ENCODE peak calls at places on chromosomes 1 and 21, in four cellular contexts. R is psoas muscle, T is lower leg skin, K is AG09309. H is an unnamed sample.

GRCh38 chr1:198577444-198577843 is 37.0 kb upstream of the ATP6V1G3 start:
- DNase-seq in R (no peak), T (no peak), K (peak), H (no peak)

GRCh38 chr1:179082308-179083030 is 599 bp downstream of the TOR3A start:
- DNase-seq in K (no peak), T (no peak), R (peak), H (no peak)

GRCh38 chr1:170592591-170593111 is 60.7 kb downstream of the GORAB start:
- DNase-seq in T (no peak), K (peak), R (no peak), H (no peak)

GRCh38 chr1:14302025-14302424 is 296.5 kb upstream of the KAZN start:
- DNase-seq in K (no peak), T (no peak), R (no peak), H (no peak)

GRCh38 chr1:233395852-233396646 is 68.5 kb downstream of the MAP3K21 start:
- DNase-seq in R (no peak), T (no peak), K (no peak), H (no peak)

GRCh38 chr1:30422251-30422650 is 301.1 kb downstream of the MATN1 start:
- DNase-seq in R (no peak), K (no peak), T (no peak), H (no peak)

GRCh38 chr21:29586696-29587095 is 288.0 kb downstream of the BACH1 start:
- DNase-seq in R (no peak), T (no peak), K (peak), H (no peak)

GRCh38 chr1:10634428-10635384 is 160.0 kb downstream of the PEX14 start:
- DNase-seq in R (no peak), K (peak), T (no peak), H (no peak)

GRCh38 chr1:174990382-174990999 is 9.3 kb upstream of the CACYBP start:
- DNase-seq in K (no peak), R (no peak), T (no peak), H (no peak)

GRCh38 chr1:190084552-190084951 is 393.1 kb downstream of the BRINP3 start:
- DNase-seq in K (no peak), R (no peak), T (no peak), H (no peak)

GRCh38 chr1:245326396-245326795 is 171.6 kb downstream of the KIF26B start:
- DNase-seq in K (no peak), T (no peak), R (no peak), H (no peak)

GRCh38 chr1:8915446-8915845 is 30.2 kb upstream of the CA6 start:
- DNase-seq in T (no peak), R (no peak), K (no peak), H (no peak)

GRCh38 chr1:15188145-15188544 is 34.6 kb downstream of the TMEM51 start:
- DNase-seq in K (no peak), T (no peak), R (no peak), H (no peak)

GRCh38 chr1:116195077-116195868 is 84.1 kb downstream of the MAB21L3 start:
- DNase-seq in T (no peak), R (no peak), K (no peak), H (no peak)

GRCh38 chr1:30523055-30524020 is 200.0 kb downstream of the MATN1 start:
- DNase-seq in K (peak), R (peak), T (no peak), H (peak)

GRCh38 chr1:233730809-233731208 is 116.9 kb downstream of the KCNK1 start:
- DNase-seq in T (no peak), R (no peak), K (no peak), H (no peak)

GRCh38 chr1:158146739-158147138 is 34.0 kb upstream of the CD1D start:
- DNase-seq in K (no peak), R (no peak), T (no peak), H (no peak)

GRCh38 chr1:197393105-197393504 is 125.1 kb downstream of the CRB1 start:
- DNase-seq in K (no peak), T (no peak), R (no peak), H (no peak)

GRCh38 chr1:247064309-247064708 is 14.3 kb downstream of the ZNF670 start:
- DNase-seq in K (no peak), R (no peak), T (no peak), H (no peak)

GRCh38 chr1:200302893-200303250 is 107.0 kb downstream of the ZNF281 start:
- DNase-seq in T (no peak), K (no peak), R (no peak), H (no peak)

GRCh38 chr1:209155556-209155955 is 428.0 kb upstream of the CAMK1G start:
- DNase-seq in R (no peak), K (no peak), T (no peak), H (no peak)

GRCh38 chr1:183023601-183024351 is 556 bp downstream of the LAMC1 start:
- DNase-seq in T (peak), K (no peak), R (peak), H (no peak)

GRCh38 chr1:173392895-173393654 is 84.1 kb upstream of the PRDX6 start:
- DNase-seq in T (peak), R (no peak), K (peak), H (peak)

GRCh38 chr1:181513786-181514297 is 30.5 kb downstream of the CACNA1E start:
- DNase-seq in R (no peak), T (no peak), K (no peak), H (no peak)

GRCh38 chr1:4653328-4653660 is 1.1 kb upstream of the AJAP1 start:
- DNase-seq in K (no peak), T (no peak), R (no peak), H (no peak)

GRCh38 chr1:22431965-22432364 is 19.7 kb upstream of the ZBTB40 start:
- DNase-seq in R (no peak), K (no peak), T (no peak), H (no peak)

GRCh38 chr1:22428672-22429071 is 23.0 kb upstream of the ZBTB40 start:
- DNase-seq in T (no peak), K (no peak), R (no peak), H (no peak)
- H3K4me3 ChIP-seq in T (no peak), K (peak), R (peak), H (peak)

DNA sequence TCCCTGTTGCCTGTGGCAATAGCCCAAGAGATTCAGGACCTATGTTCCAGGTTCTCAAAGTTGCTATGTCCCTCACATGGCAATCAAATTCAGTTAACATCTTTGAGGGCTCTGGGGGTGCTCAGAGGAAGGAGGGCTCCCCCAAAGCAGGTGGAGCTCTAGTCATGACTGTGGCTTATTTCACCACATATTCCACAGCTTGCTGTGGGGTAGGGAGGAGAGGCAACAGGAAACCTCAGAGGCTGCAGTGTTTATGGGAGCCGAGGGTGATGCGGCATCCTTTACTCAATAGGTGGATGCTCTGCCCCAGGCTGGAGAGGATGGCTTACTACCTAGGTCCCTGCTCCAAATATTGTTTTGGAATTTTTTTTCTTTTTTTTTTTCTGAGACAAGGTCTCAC is 1.2 kb upstream of the MKNK1 start:
- DNase-seq in K (no peak), T (no peak), R (no peak), H (no peak)
- H3K4me3 ChIP-seq in K (no peak), T (no peak), R (peak), H (no peak)

GRCh38 chr1:93991269-93991668 is 82.0 kb upstream of the GCLM start:
- DNase-seq in T (no peak), R (no peak), K (no peak), H (no peak)
- H3K4me3 ChIP-seq in T (no peak), R (no peak), K (no peak), H (no peak)

DNA sequence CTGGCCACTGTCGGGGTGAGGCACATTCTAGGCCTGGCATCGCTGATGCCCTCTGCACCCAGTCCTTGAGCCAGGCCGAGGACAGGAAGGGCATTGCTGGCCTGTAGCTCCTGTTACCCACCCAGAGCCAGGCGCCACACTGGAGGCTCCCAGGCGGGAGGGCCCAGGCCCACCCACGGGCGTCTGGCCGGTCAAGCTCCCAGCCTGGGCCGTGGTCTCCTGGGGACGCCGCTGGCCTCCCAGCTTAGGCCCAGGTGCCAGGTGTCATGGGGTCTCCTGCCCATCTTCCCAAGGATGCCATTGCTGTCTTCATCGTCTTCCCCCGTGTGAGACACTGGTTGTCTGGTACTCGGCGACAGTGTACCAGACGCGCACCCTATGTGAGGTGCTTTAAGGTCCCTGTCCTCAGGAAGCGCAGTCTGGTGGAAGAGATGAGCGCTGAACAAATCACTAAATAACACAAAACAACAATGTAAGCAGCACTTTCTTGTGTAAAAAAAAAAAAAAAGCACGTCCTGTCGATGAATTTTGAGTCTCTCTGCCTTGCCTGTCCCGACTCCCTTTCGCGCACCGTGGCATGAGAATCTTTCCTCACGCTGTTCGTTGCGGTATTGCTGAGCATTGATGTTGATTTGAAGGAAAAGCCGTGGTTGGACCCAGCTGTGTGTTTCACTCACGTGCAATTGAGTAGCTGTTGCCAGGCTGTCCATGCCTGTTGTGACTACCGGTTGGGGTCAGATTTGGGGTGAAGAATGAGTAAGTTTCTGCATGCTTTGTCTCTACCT is 27.0 kb upstream of the TRAPPC10 start:
- DNase-seq in R (no peak), K (no peak), T (no peak), H (no peak)
- H3K4me3 ChIP-seq in R (no peak), K (no peak), T (no peak), H (no peak)

GRCh38 chr1:19273106-19273843 is 15.3 kb downstream of the AKR7A3 start:
- DNase-seq in T (no peak), K (no peak), R (no peak), H (no peak)
- H3K4me3 ChIP-seq in T (no peak), K (no peak), R (peak), H (no peak)